ENCODE peak calls at places on chromosomes 1 and 21, in ten cellular contexts. N is A549; K is CD8-positive, alpha-beta memory T cell; F is heart right ventricle; D is fibroblast of pulmonary artery; R is Peyer's patch; X is fibroblast of the aortic adventitia; A is prostate gland; B is hepatocyte; E is pancreas. Y is an unnamed sample.

GRCh38 chr1:229987953-229988352 is 79.1 kb upstream of the GALNT2 start:
- DNase-seq in N (no peak), K (no peak), F (no peak), D (no peak), R (no peak), X (no peak), A (no peak), B (no peak), E (no peak), Y (no peak)

GRCh38 chr1:204348722-204349121 is 11.0 kb downstream of the PLEKHA6 start:
- DNase-seq in N (no peak), K (no peak), F (peak), D (peak), R (peak), X (peak), A (no peak), B (peak), E (peak), Y (no peak)

GRCh38 chr1:1022322-1023090 is 2.6 kb downstream of the AGRN start:
- DNase-seq in N (no peak), K (no peak), F (no peak), D (no peak), R (no peak), X (no peak), A (no peak), B (no peak), E (peak), Y (no peak)

GRCh38 chr1:185823471-185823870 is 89.3 kb downstream of the HMCN1 start:
- DNase-seq in N (no peak), K (no peak), F (no peak), D (peak), R (no peak), X (peak), A (no peak), B (no peak), E (no peak), Y (peak)

GRCh38 chr1:209246660-209247059 is 336.9 kb upstream of the CAMK1G start:
- DNase-seq in N (peak), K (no peak), F (no peak), D (no peak), R (no peak), X (peak), A (no peak), B (no peak), E (no peak), Y (no peak)

GRCh38 chr1:204411451-204412245 is at the start of gene PPP1R15B:
- DNase-seq in N (peak), K (peak), F (peak), D (peak), R (peak), X (peak), A (peak), B (peak), E (peak), Y (peak)

GRCh38 chr21:16708431-16708830 is 804.4 kb upstream of the CXADR start:
- DNase-seq in N (no peak), K (no peak), F (no peak), D (peak), R (no peak), X (peak), A (no peak), B (no peak), E (no peak), Y (peak)

GRCh38 chr1:202286622-202287097 is 55.1 kb downstream of the UBE2T start:
- DNase-seq in N (no peak), K (no peak), F (peak), D (peak), R (no peak), X (peak), A (no peak), B (no peak), E (no peak), Y (no peak)

GRCh38 chr1:78716186-78716585 is 66.6 kb downstream of the IFI44 start:
- DNase-seq in N (no peak), K (no peak), F (no peak), D (peak), R (no peak), X (peak), A (no peak), B (no peak), E (no peak), Y (peak)

GRCh38 chr1:225407755-225408154 is 20.1 kb downstream of the LBR start:
- DNase-seq in N (no peak), K (no peak), F (no peak), D (no peak), R (no peak), X (no peak), A (no peak), B (no peak), E (no peak), Y (no peak)

GRCh38 chr1:33317354-33317753 is 3.5 kb downstream of the A3GALT2 start:
- DNase-seq in N (no peak), K (no peak), F (no peak), D (no peak), R (no peak), X (no peak), A (no peak), B (no peak), E (no peak), Y (no peak)

GRCh38 chr1:83055391-83056170 is 943.4 kb downstream of the TTLL7 start:
- DNase-seq in N (no peak), K (no peak), F (no peak), D (no peak), R (no peak), X (peak), A (peak), B (peak), E (no peak), Y (no peak)

GRCh38 chr1:33624991-33625870 is 152.8 kb downstream of the ZSCAN20 start:
- DNase-seq in N (no peak), K (no peak), F (no peak), D (no peak), R (no peak), X (no peak), A (no peak), B (no peak), E (no peak), Y (no peak)

GRCh38 chr1:205351984-205352713 is 4.6 kb downstream of the KLHDC8A start:
- DNase-seq in N (peak), K (no peak), F (no peak), D (no peak), R (peak), X (peak), A (no peak), B (peak), E (no peak), Y (peak)

GRCh38 chr1:234975122-234975940 is 153.3 kb downstream of the TOMM20 start:
- DNase-seq in N (peak), K (no peak), F (no peak), D (peak), R (no peak), X (peak), A (no peak), B (peak), E (no peak), Y (peak)

GRCh38 chr1:198741744-198742143 is 102.9 kb downstream of the PTPRC start:
- DNase-seq in N (no peak), K (no peak), F (no peak), D (no peak), R (no peak), X (peak), A (no peak), B (no peak), E (no peak), Y (no peak)

GRCh38 chr1:22281521-22282241 is 138.8 kb upstream of the WNT4 start:
- DNase-seq in N (no peak), K (no peak), F (no peak), D (no peak), R (no peak), X (no peak), A (no peak), B (no peak), E (no peak), Y (no peak)

GRCh38 chr1:68438310-68438709 is 11.4 kb downstream of the RPE65 start:
- DNase-seq in N (no peak), K (no peak), F (no peak), D (no peak), R (no peak), X (no peak), A (no peak), B (no peak), E (no peak), Y (no peak)

GRCh38 chr1:6911229-6911941 is 126.1 kb downstream of the CAMTA1 start:
- DNase-seq in N (no peak), K (no peak), F (no peak), D (no peak), R (no peak), X (no peak), A (no peak), B (no peak), E (no peak), Y (no peak)

GRCh38 chr21:14482165-14482564 is 64.0 kb downstream of the SAMSN1 start:
- DNase-seq in N (no peak), K (peak), F (no peak), D (no peak), R (no peak), X (no peak), A (no peak), B (no peak), E (no peak), Y (no peak)

GRCh38 chr1:39925727-39926342 is 24.1 kb upstream of the MYCL start:
- DNase-seq in N (no peak), K (no peak), F (no peak), D (peak), R (no peak), X (peak), A (no peak), B (no peak), E (no peak), Y (peak)

GRCh38 chr21:43824250-43824882 is 35.0 kb downstream of the RRP1 start:
- DNase-seq in N (peak), K (no peak), F (no peak), D (peak), R (peak), X (peak), A (no peak), B (no peak), E (no peak), Y (no peak)

GRCh38 chr1:107135466-107135865 is 5.4 kb upstream of the NTNG1 start:
- DNase-seq in N (no peak), K (no peak), F (no peak), D (peak), R (no peak), X (peak), A (no peak), B (peak), E (no peak), Y (no peak)

GRCh38 chr1:58841455-58841854 is 57.6 kb upstream of the JUN start:
- DNase-seq in N (peak), K (no peak), F (no peak), D (no peak), R (no peak), X (no peak), A (no peak), B (no peak), E (no peak), Y (no peak)

GRCh38 chr1:3675436-3675835 is 23.1 kb downstream of the TP73 start:
- DNase-seq in N (no peak), K (no peak), F (no peak), D (no peak), R (no peak), X (no peak), A (no peak), B (no peak), E (peak), Y (no peak)

GRCh38 chr1:119549719-119550141 is 42.7 kb downstream of the HSD3B1 start:
- DNase-seq in N (peak), K (no peak), F (no peak), D (peak), R (no peak), X (peak), A (peak), B (peak), E (peak), Y (peak)

GRCh38 chr1:77347646-77348045 is 65.8 kb downstream of the AK5 start:
- DNase-seq in N (peak), K (no peak), F (no peak), D (peak), R (no peak), X (peak), A (no peak), B (peak), E (no peak), Y (peak)

GRCh38 chr1:247115545-247115944 is 11.4 kb upstream of the ZNF669 start:
- DNase-seq in N (no peak), K (no peak), F (no peak), D (no peak), R (no peak), X (no peak), A (no peak), B (no peak), E (no peak), Y (no peak)

GRCh38 chr1:81801834-81802531 is 1.2 kb downstream of the ADGRL2 start:
- DNase-seq in N (peak), K (no peak), F (peak), D (peak), R (no peak), X (peak), A (peak), B (peak), E (peak), Y (no peak)

GRCh38 chr21:27382404-27382803 is 415.5 kb upstream of the ADAMTS5 start:
- DNase-seq in N (no peak), K (no peak), F (no peak), D (peak), R (no peak), X (no peak), A (no peak), B (no peak), E (no peak), Y (no peak)

GRCh38 chr1:184691719-184692324 is 62.8 kb downstream of the EDEM3 start:
- DNase-seq in N (peak), K (no peak), F (no peak), D (peak), R (no peak), X (peak), A (peak), B (peak), E (no peak), Y (no peak)

GRCh38 chr1:25958475-25958874 is 39.4 kb downstream of the PAFAH2 start:
- DNase-seq in N (no peak), K (no peak), F (no peak), D (peak), R (no peak), X (peak), A (no peak), B (no peak), E (no peak), Y (peak)

DNA sequence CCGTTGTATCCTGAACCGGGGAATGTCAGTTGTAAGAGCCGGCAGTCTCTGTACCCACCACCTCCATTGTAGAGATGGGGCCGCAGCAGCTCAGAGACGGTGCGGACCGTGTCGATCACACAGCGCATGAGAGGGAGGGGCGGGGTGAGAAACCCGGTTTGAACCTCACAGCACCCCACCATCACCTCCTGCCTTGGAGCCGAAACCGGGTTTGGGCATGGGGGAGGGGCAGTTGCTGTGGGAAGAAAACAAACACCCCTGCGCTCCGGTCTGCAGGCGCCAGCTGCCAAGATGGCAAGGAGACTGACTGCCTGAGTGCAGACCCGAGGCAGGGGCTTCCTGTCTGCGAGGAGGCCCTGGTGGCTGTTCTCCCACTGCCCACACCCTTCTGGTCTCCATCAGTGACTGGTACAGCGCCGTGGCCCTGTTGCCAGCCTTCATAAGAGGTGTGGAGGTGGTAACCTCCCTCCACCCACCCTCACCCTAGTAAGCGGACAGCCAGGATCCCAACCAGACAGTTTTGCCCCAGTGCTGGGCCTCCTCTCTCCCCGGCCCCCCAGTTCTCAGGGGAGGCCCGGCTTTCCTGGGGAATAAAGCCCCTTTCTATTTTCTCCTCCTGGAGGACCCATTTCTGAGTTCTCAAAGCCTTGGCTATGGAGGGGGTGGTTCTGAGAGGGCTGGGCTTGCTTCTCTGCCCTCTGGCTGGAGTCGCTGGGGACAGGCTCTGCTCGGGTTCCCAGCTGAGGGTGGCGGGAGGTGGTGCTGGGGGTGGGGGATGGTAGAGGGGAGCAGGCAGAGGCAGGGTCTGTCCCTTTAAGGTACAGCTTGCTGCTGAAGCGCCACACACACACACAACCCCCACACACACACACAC is 69.4 kb upstream of the SSBP3 start:
- DNase-seq in N (no peak), K (peak), F (no peak), D (no peak), R (no peak), X (no peak), A (no peak), B (peak), E (no peak), Y (no peak)
- H3K4me3 ChIP-seq in N (no peak), K (peak), F (peak), D (no peak), R (peak), X (no peak), A (no peak), B (no peak), E (no peak), Y (no peak)

GRCh38 chr1:54547601-54548388 is at the start of gene ACOT11:
- DNase-seq in N (no peak), K (no peak), F (peak), D (peak), R (no peak), X (peak), A (peak), B (peak), E (peak), Y (no peak)

GRCh38 chr1:54546651-54547348 is 1.2 kb upstream of the ACOT11 start:
- DNase-seq in N (no peak), K (no peak), F (no peak), D (no peak), R (no peak), X (no peak), A (no peak), B (peak), E (no peak), Y (no peak)

GRCh38 chr1:54548389-54549044 is 489 bp downstream of the ACOT11 start:
- DNase-seq in N (no peak), K (no peak), F (peak), D (no peak), R (no peak), X (no peak), A (no peak), B (no peak), E (no peak), Y (no peak)

GRCh38 chr1:54551891-54552290 is 3.9 kb downstream of the ACOT11 start:
- DNase-seq in N (no peak), K (no peak), F (no peak), D (no peak), R (no peak), X (no peak), A (no peak), B (no peak), E (no peak), Y (no peak)

GRCh38 chr1:54549181-54549924 is 1.3 kb downstream of the ACOT11 start:
- DNase-seq in N (no peak), K (no peak), F (peak), D (no peak), R (no peak), X (no peak), A (no peak), B (no peak), E (no peak), Y (no peak)
- H3K4me3 ChIP-seq in N (no peak), K (no peak), F (peak), D (no peak), R (no peak), X (no peak), A (no peak), B (no peak), E (no peak), Y (peak)

DNA sequence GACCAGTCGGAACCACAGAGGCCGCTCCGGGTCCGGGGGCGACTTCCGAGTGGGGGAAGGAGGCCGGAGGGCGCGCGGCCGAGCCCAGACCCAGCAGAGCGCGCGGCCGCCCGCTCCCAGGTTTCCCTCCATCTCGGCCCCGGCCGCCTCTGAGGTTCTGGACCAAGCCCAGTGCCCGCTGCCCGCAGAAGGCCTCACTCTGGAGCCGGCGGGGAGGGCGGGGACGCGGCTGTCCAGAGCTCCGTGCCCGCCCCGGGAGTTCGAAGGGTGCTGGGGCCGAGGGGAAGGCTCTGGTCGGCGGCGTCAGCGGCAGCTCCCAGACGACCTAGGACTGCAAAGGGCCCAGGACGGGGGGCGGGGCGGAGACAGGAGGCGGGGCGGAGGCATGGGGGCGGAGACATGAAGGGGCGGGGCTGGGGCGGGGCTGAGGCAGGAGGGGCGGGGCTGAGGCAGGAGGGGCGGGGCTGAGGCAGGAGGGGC is 48.0 kb upstream of the SLC19A1 start:
- DNase-seq in N (peak), K (no peak), F (peak), D (peak), R (peak), X (peak), A (peak), B (peak), E (peak), Y (no peak)
- H3K4me3 ChIP-seq in N (peak), K (no peak), F (peak), D (peak), R (peak), X (peak), A (peak), B (peak), E (peak), Y (peak)

GRCh38 chr1:156657161-156657970 is 15.4 kb downstream of the BCAN start:
- DNase-seq in N (peak), K (peak), F (peak), D (peak), R (peak), X (peak), A (peak), B (peak), E (peak), Y (no peak)
- H3K4me3 ChIP-seq in N (peak), K (peak), F (peak), D (peak), R (peak), X (peak), A (no peak), B (peak), E (no peak), Y (peak)

GRCh38 chr1:109914587-109915240 is 4.1 kb downstream of the CSF1 start:
- DNase-seq in N (no peak), K (no peak), F (no peak), D (no peak), R (peak), X (peak), A (no peak), B (no peak), E (no peak), Y (no peak)

GRCh38 chr1:109910963-109911798 is 532 bp downstream of the CSF1 start:
- DNase-seq in N (no peak), K (peak), F (peak), D (no peak), R (no peak), X (no peak), A (no peak), B (no peak), E (no peak), Y (no peak)

GRCh38 chr1:109912214-109912861 is 1.7 kb downstream of the CSF1 start:
- DNase-seq in N (no peak), K (no peak), F (no peak), D (peak), R (no peak), X (peak), A (no peak), B (no peak), E (no peak), Y (no peak)

GRCh38 chr1:109913360-109913879 is 2.8 kb downstream of the CSF1 start:
- DNase-seq in N (no peak), K (no peak), F (no peak), D (no peak), R (no peak), X (no peak), A (no peak), B (no peak), E (no peak), Y (no peak)

DNA sequence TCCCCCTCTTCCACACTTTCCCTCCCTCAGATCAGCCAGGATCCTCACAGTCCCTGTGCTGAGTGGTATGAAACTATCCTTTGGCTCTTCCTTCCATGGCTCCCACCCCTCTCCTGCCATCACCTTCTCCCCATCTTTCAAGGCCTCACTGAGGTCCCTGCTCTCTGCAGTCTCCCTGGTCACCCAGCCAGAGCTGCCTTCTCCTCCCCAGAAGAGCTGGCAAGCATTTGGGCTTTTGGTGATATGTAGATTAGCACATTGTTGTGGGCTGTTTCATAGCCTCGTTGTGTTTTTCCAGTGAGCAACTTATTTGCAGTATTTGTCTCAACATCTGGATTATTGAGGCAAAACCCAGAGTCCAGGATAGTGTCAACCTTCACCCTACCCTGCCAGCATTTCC is 2.2 kb downstream of the CSF1 start:
- DNase-seq in N (no peak), K (no peak), F (no peak), D (peak), R (no peak), X (peak), A (no peak), B (no peak), E (no peak), Y (no peak)
- H3K4me3 ChIP-seq in N (peak), K (no peak), F (peak), D (peak), R (peak), X (peak), A (no peak), B (no peak), E (no peak), Y (peak)

Y was measured in skeletal muscle cell.